ENCODE peak calls at places on chromosomes 11 and 22, in eight cellular contexts. R is astrocyte, Y is H1, O is colonic mucosa, W is fibroblast of lung, F is PC-3, X is IMR-90, H is HepG2. D is an unnamed sample. For H3K4me1, the result is how much of the 10 kb centered on the place peaks cover.

GRCh38 chr11:121810291-121810690 is 305.7 kb downstream of the BLID start:
- DNase-seq in F (peak), H (no peak), R (peak), X (peak), Y (no peak), O (no peak), W (peak), D (no peak)

GRCh38 chr11:109934151-109934550 is 159.0 kb upstream of the ZC3H12C start:
- DNase-seq in X (no peak), R (no peak), F (no peak), Y (no peak), W (no peak), O (no peak), H (no peak), D (no peak)

GRCh38 chr11:92070026-92070889 is 154.4 kb upstream of the FAT3 start:
- DNase-seq in O (no peak), X (no peak), R (no peak), W (peak), Y (no peak), F (peak), H (no peak), D (no peak)

GRCh38 chr11:33987975-33988580 is 63.5 kb upstream of the CAPRIN1 start:
- DNase-seq in R (peak), F (peak), W (peak), X (peak), H (peak), Y (no peak), O (peak), D (no peak)

GRCh38 chr11:112776834-112777793 is 184.1 kb upstream of the NCAM1 start:
- DNase-seq in R (no peak), O (no peak), X (no peak), H (no peak), F (no peak), W (no peak), Y (no peak), D (no peak)

GRCh38 chr11:95245038-95245437 is 14.0 kb upstream of the SESN3 start:
- DNase-seq in X (peak), Y (no peak), O (no peak), W (no peak), R (peak), F (peak), H (no peak), D (no peak)

GRCh38 chr11:77669848-77670511 is 32.4 kb upstream of the CLNS1A start:
- DNase-seq in W (no peak), O (no peak), X (peak), R (peak), H (peak), F (peak), Y (no peak), D (no peak)

GRCh38 chr11:72224587-72225410 is at the start of gene INPPL1:
- DNase-seq in R (no peak), O (peak), X (no peak), H (no peak), F (peak), W (peak), Y (no peak), D (peak)

GRCh38 chr11:34075178-34075820 is 23.8 kb downstream of the CAPRIN1 start:
- DNase-seq in Y (no peak), F (peak), X (peak), O (no peak), H (no peak), R (peak), W (peak), D (no peak)

GRCh38 chr22:40620464-40621046 is 16.0 kb downstream of the MRTFA start:
- DNase-seq in R (peak), Y (no peak), X (peak), H (no peak), F (peak), O (no peak), W (peak), D (no peak)

GRCh38 chr11:72228229-72228843 is 3.8 kb downstream of the INPPL1 start:
- DNase-seq in O (no peak), F (no peak), Y (no peak), W (no peak), H (no peak), R (no peak), X (no peak), D (peak)

GRCh38 chr11:34223021-34223813 is 117.8 kb downstream of the NAT10 start:
- DNase-seq in R (peak), Y (no peak), F (peak), X (peak), H (no peak), W (peak), O (peak), D (peak)

GRCh38 chr11:278001-278951 is at the start of gene NLRP6:
- DNase-seq in Y (no peak), X (no peak), R (no peak), F (no peak), H (no peak), W (no peak), O (no peak), D (no peak)

GRCh38 chr11:132054822-132055221 is 684.4 kb downstream of the NTM start:
- DNase-seq in H (no peak), F (peak), W (peak), X (peak), R (peak), O (no peak), Y (no peak), D (no peak)

GRCh38 chr11:33089776-33090175 is 50.4 kb downstream of the TCP11L1 start:
- DNase-seq in Y (no peak), W (no peak), R (peak), X (peak), H (no peak), F (peak), O (no peak), D (no peak)

GRCh38 chr22:36727927-36728488 is 24.5 kb upstream of the CACNG2 start:
- DNase-seq in O (no peak), R (no peak), H (no peak), F (no peak), Y (no peak), W (no peak), X (no peak), D (no peak)

GRCh38 chr11:33172345-33172744 is 11.1 kb upstream of the CSTF3 start:
- DNase-seq in Y (no peak), W (no peak), F (no peak), O (no peak), X (no peak), R (no peak), H (no peak), D (no peak)

GRCh38 chr22:49667236-49667635 is 160.4 kb downstream of the BRD1 start:
- DNase-seq in H (no peak), X (no peak), R (no peak), Y (no peak), O (no peak), W (no peak), F (no peak), D (peak)

GRCh38 chr11:120182790-120183491 is 27.9 kb upstream of the OAF start:
- DNase-seq in O (peak), F (peak), H (peak), R (no peak), Y (no peak), X (no peak), W (no peak), D (peak)

GRCh38 chr22:22878801-22879674 is 8.6 kb upstream of the IGLL5 start:
- DNase-seq in Y (no peak), W (no peak), O (no peak), R (no peak), X (no peak), F (peak), H (no peak), D (peak)
- TF ChIP-seq CTCF in Y (no peak), W (no peak), O (no peak), R (no peak), X (no peak), F (peak), H (peak), D (no peak)

GRCh38 chr22:44312766-44313165 is at the start of gene SHISAL1:
- DNase-seq in Y (no peak), F (peak), H (no peak), W (no peak), O (no peak), X (peak), R (peak), D (no peak)

GRCh38 chr22:44311855-44312170 is 938 bp downstream of the SHISAL1 start:
- DNase-seq in R (peak), X (peak), F (no peak), W (peak), Y (no peak), H (no peak), O (no peak), D (no peak)

GRCh38 chr22:44309137-44309536 is 3.6 kb downstream of the SHISAL1 start:
- DNase-seq in R (peak), W (peak), F (peak), H (no peak), O (peak), Y (no peak), X (peak), D (no peak)

GRCh38 chr22:44309647-44310046 is 3.1 kb downstream of the SHISAL1 start:
- DNase-seq in R (no peak), F (no peak), H (no peak), Y (no peak), X (no peak), W (peak), O (no peak), D (no peak)

GRCh38 chr22:44311104-44311854 is 1.5 kb downstream of the SHISAL1 start:
- DNase-seq in F (no peak), X (no peak), W (no peak), H (no peak), R (no peak), O (no peak), Y (no peak), D (no peak)
- H3K4me1 ChIP-seq in F (under half), X (under half), W (under half), H (under half), R (half or more), O (under half), Y (under half), D (under half)

DNA sequence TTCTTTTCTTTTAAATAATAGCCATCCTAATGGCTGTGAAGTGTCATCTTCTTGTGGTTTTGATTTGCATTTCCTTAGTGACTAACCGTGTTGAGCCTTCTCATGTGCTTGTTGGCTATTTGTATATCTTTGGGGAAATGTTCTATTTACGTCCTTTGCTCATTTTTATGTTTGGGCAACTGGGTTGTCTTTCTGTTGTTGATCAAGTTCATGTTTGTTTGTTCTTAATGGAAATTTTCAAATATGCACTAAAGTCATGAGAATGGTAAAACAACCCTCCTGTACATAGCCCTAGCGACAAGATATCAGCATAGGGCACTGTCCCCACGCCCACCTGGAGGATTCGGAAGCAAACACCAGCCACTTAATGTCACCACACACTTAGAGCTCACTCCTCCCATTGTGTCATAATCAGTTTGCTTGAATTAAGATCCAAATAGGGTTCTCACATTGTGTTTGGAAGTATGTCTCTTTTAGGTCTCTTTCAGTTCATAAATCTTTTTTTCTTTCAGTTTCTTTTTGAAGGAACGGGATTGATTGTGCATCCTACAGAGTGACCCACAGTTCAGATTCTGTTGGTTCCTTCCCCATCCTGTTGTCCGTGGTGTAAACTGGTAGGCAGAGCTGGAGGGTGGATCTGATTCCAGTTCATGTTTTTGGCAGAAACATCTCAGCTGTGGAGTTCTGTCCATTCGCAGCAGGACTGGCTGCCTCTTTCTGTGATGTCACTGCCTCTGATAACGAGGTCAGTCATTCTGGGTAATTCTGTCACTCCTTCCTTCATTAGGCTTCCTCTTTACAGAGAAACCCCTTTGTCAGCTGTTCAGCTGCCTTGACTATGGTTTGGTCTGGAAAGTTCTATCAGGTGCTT is 26.4 kb upstream of the ADORA2A start:
- DNase-seq in O (no peak), F (no peak), X (peak), R (peak), Y (no peak), H (no peak), W (peak), D (no peak)
- H3K9ac ChIP-seq in O (no peak), F (no peak), X (no peak), R (no peak), Y (no peak), H (no peak), W (no peak), D (no peak)

DNA sequence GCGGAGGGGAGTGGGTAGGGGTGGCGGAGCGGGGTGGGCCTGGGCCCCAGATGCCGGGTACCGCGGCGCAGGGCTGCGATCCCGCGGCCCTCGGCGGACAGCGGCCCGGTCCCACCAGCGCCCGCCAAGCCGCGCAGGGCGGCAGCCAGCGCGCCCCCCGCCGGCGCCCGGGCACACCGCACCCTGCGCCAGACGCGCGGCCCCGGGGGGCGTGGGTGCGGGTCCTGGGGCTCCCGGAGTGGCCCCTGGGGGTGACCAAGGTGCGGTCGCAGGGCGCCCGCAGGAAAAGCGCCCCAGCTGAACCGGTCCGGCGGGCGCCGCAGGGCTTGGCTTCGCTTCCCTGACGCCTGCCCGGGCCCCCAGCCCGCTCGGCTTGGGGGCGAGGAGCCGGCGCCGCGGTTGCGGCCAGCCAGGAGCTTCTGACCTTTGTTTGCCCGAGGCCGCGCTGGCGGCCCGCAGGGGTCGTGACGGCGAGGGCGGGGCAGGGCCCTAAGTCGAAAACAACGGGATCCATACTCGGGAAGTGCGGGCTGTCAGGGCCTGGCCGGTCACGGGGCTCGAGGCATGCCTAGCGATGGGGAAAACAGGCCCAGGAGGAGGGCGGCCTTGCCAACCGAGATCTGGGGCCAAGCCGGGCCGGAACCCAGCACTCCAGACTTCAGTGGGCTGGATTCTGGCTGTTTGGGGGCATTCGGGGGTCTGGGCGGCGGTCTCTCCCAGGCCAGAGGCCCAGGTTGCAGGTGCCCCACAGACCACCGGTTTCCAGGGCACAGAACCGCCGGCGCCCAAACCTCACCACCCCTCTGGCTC is 581 bp upstream of the AP5B1 start:
- DNase-seq in O (peak), X (no peak), H (peak), W (no peak), Y (no peak), R (no peak), F (peak), D (peak)
- TF ChIP-seq CTCF in O (no peak), X (peak), H (peak), W (no peak), Y (no peak), R (no peak), F (peak), D (peak)

DNA sequence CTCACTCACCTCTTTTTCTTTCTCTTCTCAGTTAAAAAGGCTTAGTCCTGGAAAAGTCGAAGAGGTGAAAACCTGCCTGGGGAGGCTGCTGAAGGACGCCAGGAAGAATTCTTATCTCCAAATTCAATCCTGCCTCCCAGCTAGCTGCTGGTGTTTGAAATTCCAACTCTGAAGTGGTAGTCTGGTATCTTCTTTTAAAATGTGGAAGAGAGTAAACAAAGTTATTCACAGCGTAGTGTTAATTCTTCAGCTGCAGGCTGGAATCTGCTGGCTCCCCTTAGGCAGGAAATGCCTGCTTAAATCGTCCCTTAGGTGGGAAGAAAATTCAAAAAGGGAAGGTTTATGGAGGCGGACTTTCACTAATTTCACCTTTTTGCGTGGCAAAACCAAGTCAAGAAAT is 439.0 kb upstream of the CCDC90B start:
- DNase-seq in Y (no peak), R (no peak), W (no peak), H (no peak), O (no peak), X (no peak), F (no peak), D (no peak)
- H3K4me1 ChIP-seq in Y (under half), R (under half), W (under half), H (under half), O (under half), X (under half), F (under half), D (under half)

D was measured in kidney.